ENCODE peak calls at places on chromosomes 6 and 20, in eight cellular contexts. C is psoas muscle, Y is stomach, M is AG10803, J is foreskin fibroblast, Q is HCT116, A is pancreas, O is ovary. E is an unnamed sample.

GRCh38 chr6:17494919-17495318 is 101.5 kb downstream of the CAP2 start:
- DNase-seq in M (no peak), O (no peak), J (no peak), Q (no peak), Y (no peak), A (no peak), C (no peak), E (no peak)

GRCh38 chr20:32539817-32540675 is 45.1 kb downstream of the NOL4L start:
- DNase-seq in O (no peak), Q (no peak), J (no peak), Y (peak), A (no peak), C (no peak), M (no peak), E (peak)

GRCh38 chr6:163761491-163761890 is 347.0 kb downstream of the QKI start:
- DNase-seq in J (no peak), C (no peak), Y (no peak), M (peak), O (no peak), Q (no peak), A (no peak), E (no peak)

GRCh38 chr6:98973571-98973970 is 25.8 kb upstream of the FBXL4 start:
- DNase-seq in O (no peak), Q (no peak), A (no peak), C (no peak), J (no peak), M (no peak), Y (no peak), E (no peak)

GRCh38 chr6:29045075-29045474 is at the start of gene OR2W1:
- DNase-seq in Y (no peak), Q (no peak), M (no peak), O (no peak), C (no peak), A (no peak), J (no peak), E (no peak)

GRCh38 chr20:51622004-51622874 is 79.7 kb upstream of the NFATC2 start:
- DNase-seq in J (peak), Y (no peak), A (no peak), O (no peak), C (no peak), M (peak), Q (no peak), E (no peak)

GRCh38 chr6:167553716-167554115 is 228.8 kb downstream of the TTLL2 start:
- DNase-seq in Y (no peak), C (no peak), J (no peak), O (no peak), M (no peak), A (no peak), Q (no peak), E (no peak)

GRCh38 chr6:156454867-156455266 is 322.3 kb upstream of the ARID1B start:
- DNase-seq in A (no peak), J (no peak), O (no peak), C (no peak), Q (no peak), M (no peak), Y (no peak), E (no peak)

GRCh38 chr6:816510-817084 is 123.7 kb upstream of the EXOC2 start:
- DNase-seq in M (no peak), O (no peak), C (no peak), J (no peak), A (no peak), Q (no peak), Y (no peak), E (no peak)

GRCh38 chr20:44583179-44583578 is 800 bp downstream of the PKIG start:
- DNase-seq in J (no peak), O (no peak), M (no peak), A (no peak), Q (no peak), Y (no peak), C (no peak), E (no peak)

GRCh38 chr20:62819494-62820174 is 2.8 kb downstream of the COL9A3 start:
- DNase-seq in Q (no peak), C (no peak), O (no peak), A (no peak), J (peak), M (no peak), Y (no peak), E (no peak)

GRCh38 chr6:130602151-130602770 is 224.9 kb upstream of the SMLR1 start:
- DNase-seq in C (no peak), Q (peak), O (no peak), M (peak), A (no peak), Y (no peak), J (peak), E (no peak)

GRCh38 chr6:163707385-163708355 is 293.2 kb downstream of the QKI start:
- DNase-seq in Y (no peak), J (no peak), O (no peak), A (no peak), Q (no peak), M (no peak), C (no peak), E (no peak)

GRCh38 chr6:23445157-23445710 is 680.8 kb upstream of the NRSN1 start:
- DNase-seq in C (no peak), O (no peak), J (peak), A (no peak), Y (no peak), M (peak), Q (no peak), E (no peak)

DNA sequence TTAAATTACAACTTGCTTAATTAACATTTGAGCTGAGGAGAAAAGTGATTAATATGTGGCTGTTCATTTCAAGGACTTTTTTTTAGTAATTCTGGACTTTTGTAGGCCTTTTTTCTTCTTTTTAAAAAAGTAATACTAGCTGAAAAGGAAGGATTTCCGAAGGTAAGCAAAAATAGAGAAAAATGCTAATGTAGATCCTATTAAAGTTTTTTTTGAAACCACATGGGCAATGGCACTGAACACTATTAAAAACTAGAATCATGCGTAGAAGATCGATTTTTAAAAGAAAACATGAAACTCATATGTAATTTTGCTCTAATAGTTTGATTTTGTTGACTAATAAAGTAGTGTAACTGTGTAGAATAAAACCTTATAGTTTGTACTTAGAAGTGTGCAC is 2.4 kb downstream of the BAG2 start:
- DNase-seq in M (no peak), Q (no peak), Y (no peak), O (no peak), J (no peak), C (no peak), A (no peak), E (no peak)
- H3K4me3 ChIP-seq in M (peak), Q (peak), Y (no peak), O (peak), J (peak), C (peak), A (no peak), E (no peak)

DNA sequence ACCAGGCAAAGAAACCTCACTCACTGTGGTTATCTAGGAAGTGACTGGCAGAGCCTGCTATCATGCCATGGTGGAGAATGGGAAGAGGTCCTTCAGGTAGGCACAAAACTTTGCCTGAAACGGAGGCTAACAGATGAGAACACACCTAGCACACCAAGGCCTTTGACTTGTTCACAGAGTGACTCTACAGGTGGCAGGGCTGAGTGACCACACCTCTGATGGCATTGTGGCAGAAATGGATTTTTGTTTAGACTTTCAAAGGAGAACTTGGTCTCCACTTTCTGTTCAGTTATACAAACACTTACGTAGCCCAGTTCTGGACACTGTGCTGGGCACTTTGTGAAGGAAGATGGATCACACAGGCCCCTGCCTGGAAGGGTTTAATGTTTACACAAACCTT is 116.3 kb upstream of the ENPP5 start:
- DNase-seq in C (no peak), A (no peak), Y (no peak), M (no peak), O (no peak), Q (no peak), J (no peak), E (no peak)
- TF ChIP-seq CTCF in C (no peak), A (no peak), Y (no peak), M (no peak), O (no peak), Q (no peak), J (no peak), E (no peak)

DNA sequence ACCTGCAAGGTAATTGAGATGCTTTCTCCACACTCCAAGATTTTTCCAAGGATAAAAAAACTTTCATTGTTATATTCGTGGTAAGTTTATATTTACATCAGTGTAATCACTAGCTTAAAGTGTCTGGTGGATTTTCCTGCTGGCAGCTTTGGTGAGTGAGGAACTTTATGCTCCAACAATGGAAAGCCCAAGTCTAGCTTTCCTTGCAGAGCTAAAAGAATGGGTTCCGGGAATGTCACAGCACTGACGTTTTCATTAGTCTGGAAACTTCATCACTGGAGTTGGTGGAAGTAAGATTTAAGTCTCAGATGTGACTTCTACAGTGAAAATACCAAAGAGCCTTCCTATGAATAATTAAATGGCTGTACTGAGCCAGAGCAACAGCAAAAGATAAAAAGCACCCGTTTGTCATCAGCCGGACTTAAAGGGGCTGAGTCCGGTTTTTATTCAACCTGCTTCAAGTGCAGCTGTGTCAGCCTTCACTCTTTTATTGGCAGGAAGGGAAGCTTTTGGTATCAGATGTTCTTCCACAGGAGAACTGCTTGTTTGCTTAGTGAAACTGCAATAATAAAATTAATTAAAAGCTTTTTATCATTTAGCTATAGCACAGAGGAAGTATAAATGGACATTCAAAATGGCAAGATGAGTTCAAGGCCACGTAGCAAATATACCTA is 46.5 kb upstream of the SHLD1 start:
- DNase-seq in O (no peak), M (no peak), Y (no peak), J (peak), A (no peak), C (no peak), Q (no peak), E (no peak)
- H3K4me3 ChIP-seq in O (no peak), M (no peak), Y (no peak), J (no peak), A (no peak), C (no peak), Q (no peak), E (no peak)

DNA sequence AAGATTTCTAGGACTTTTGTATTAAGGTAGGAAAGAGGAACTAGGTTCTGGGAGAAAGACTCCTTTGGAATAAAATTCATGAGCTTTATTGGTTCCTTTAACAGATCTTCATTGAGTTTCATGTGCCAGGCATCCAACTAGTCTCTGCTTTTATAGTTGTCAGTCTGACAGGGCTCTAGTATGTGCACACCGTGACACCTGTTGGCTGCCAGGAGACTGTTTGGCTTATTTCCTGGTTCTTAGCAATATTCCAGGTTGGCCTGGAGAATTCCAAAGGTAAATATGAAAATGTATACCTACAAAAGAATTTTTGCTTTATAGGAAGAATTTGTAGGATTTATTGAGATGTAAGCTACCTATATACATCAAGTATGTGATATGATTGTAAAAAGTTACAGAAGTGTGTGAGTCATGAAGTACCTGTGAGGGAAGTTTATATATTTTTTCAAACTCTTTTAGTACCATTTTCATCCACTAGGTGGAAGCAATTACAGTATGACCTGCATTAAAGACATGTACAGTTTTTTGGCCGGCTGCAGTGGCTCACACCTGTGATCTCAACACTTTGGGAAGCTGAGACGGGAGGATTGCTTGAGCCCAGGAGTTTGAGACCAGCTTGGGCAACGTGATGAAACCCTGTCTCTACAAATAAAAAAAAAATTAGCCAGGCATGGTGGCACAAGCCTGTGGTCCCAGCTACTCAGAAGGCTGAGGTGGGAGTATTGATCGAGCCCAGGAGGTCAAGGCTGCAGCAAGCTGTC is 35.2 kb downstream of the NDUFAF5 start:
- DNase-seq in J (peak), M (peak), Q (peak), C (peak), O (peak), Y (peak), A (peak), E (peak)
- TF ChIP-seq CTCF in J (peak), M (peak), Q (peak), C (peak), O (no peak), Y (no peak), A (peak), E (no peak)

GRCh38 chr6:33064723-33065122 is 8.7 kb downstream of the HLA-DPA1 start:
- DNase-seq in O (no peak), M (no peak), C (no peak), J (no peak), Y (no peak), A (no peak), Q (no peak), E (no peak)

GRCh38 chr6:33065312-33065711 is 8.1 kb downstream of the HLA-DPA1 start:
- DNase-seq in Q (no peak), A (no peak), O (no peak), C (no peak), J (no peak), Y (no peak), M (no peak), E (no peak)

GRCh38 chr6:33066917-33067521 is 6.4 kb downstream of the HLA-DPA1 start:
- DNase-seq in A (no peak), Q (no peak), J (no peak), Y (no peak), O (no peak), M (no peak), C (no peak), E (no peak)

GRCh38 chr6:33057222-33058150 is 16.0 kb downstream of the HLA-DPA1 start:
- DNase-seq in Q (no peak), M (no peak), C (no peak), O (no peak), Y (no peak), J (no peak), A (no peak), E (no peak)

DNA sequence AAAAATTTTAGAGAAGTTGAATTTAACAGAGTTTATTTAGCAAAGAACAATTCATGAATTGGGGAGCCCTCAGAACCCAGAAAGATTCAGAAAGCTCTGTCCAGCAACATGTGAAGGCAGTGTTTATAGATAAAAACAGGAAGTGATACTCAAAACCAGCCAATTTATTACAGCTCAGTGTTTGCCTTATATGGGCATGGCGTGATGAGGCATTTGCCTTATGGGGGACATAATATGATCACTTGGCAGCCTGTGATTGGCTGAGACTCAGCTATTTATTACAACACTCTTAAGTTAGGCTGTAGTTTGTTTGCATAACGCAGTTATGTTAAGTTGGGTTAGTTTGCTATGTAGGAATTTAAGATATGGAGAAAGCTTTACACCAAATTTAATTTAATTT is 11.5 kb downstream of the HLA-DPA1 start:
- DNase-seq in Q (no peak), J (no peak), M (peak), O (no peak), A (no peak), Y (no peak), C (no peak), E (no peak)
- H3K4me3 ChIP-seq in Q (no peak), J (no peak), M (no peak), O (no peak), A (no peak), Y (no peak), C (no peak), E (no peak)

GRCh38 chr20:61260905-61261304 is 8.8 kb downstream of the CDH4 start:
- DNase-seq in M (no peak), A (no peak), C (no peak), O (no peak), Y (no peak), Q (no peak), J (no peak), E (no peak)
- TF ChIP-seq CTCF in M (peak), A (no peak), C (no peak), O (no peak), Y (no peak), Q (no peak), J (peak), E (no peak)